ENCODE peak calls at places on chromosomes 16 and 17, in four cellular contexts. One of them, this sample, is unnamed.
A peak's percentile ranks its signal among the peaks of the same experiment; 100 is the strongest.

GRCh38 chr16:11955713-11956123 is 9.3 kb upstream of the TNFRSF17 start:
- DNase-seq in GM12878: no peak
- DNase-seq in HepG2: no peak
- DNase-seq in H1: no peak
- DNase-seq in this sample: no peak

GRCh38 chr16:68345351-68345810 is 34.6 kb downstream of the PRMT7 start:
- DNase-seq in H1: no peak
- DNase-seq in GM12878: no peak
- DNase-seq in HepG2: no peak
- DNase-seq in this sample: no peak

GRCh38 chr17:81143717-81144422 is 21.4 kb upstream of the PVALEF start:
- DNase-seq in GM12878: no peak
- DNase-seq in HepG2: no peak
- DNase-seq in H1: no peak
- DNase-seq in this sample: no peak

GRCh38 chr16:22278841-22279240 is 18.4 kb upstream of the POLR3E start:
- DNase-seq in HepG2: no peak
- DNase-seq in GM12878: no peak
- DNase-seq in H1: no peak
- DNase-seq in this sample: peak; percentile 47

GRCh38 chr16:82178352-82178751 is 8.3 kb upstream of the MPHOSPH6 start:
- DNase-seq in HepG2: no peak
- DNase-seq in H1: no peak
- DNase-seq in GM12878: no peak
- DNase-seq in this sample: no peak

GRCh38 chr17:80980397-80981061 is 11.1 kb upstream of the CHMP6 start:
- DNase-seq in GM12878: no peak
- DNase-seq in HepG2: no peak
- DNase-seq in H1: no peak
- DNase-seq in this sample: no peak

GRCh38 chr16:80164881-80165280 is 375.9 kb upstream of the DYNLRB2 start:
- DNase-seq in GM12878: no peak
- DNase-seq in HepG2: no peak
- DNase-seq in H1: no peak
- DNase-seq in this sample: no peak

GRCh38 chr16:57736419-57737281 is 1.1 kb downstream of the KATNB1 start:
- DNase-seq in HepG2: peak; percentile 86
- DNase-seq in H1: no peak
- DNase-seq in GM12878: no peak
- DNase-seq in this sample: peak; percentile 36

GRCh38 chr17:16920628-16921020 is 51.3 kb downstream of the TNFRSF13B start:
- DNase-seq in H1: no peak
- DNase-seq in HepG2: no peak
- DNase-seq in GM12878: no peak
- DNase-seq in this sample: peak; percentile 1

GRCh38 chr16:55622930-55623561 is 32.7 kb upstream of the SLC6A2 start:
- DNase-seq in H1: peak; percentile 75
- DNase-seq in GM12878: no peak
- DNase-seq in HepG2: peak; percentile 100
- DNase-seq in this sample: peak; percentile 73

GRCh38 chr16:35386619-35387018 is 1927.2 kb downstream of the TP53TG3F start:
- DNase-seq in GM12878: no peak
- DNase-seq in HepG2: no peak
- DNase-seq in H1: no peak
- DNase-seq in this sample: no peak

GRCh38 chr16:14015017-14015416 is 56.1 kb upstream of the MRTFB start:
- DNase-seq in HepG2: no peak
- DNase-seq in GM12878: no peak
- DNase-seq in H1: no peak
- DNase-seq in this sample: no peak

GRCh38 chr17:9890124-9890523 is 14.9 kb downstream of the RCVRN start:
- DNase-seq in H1: peak; percentile 89
- DNase-seq in HepG2: peak; percentile 6
- DNase-seq in GM12878: no peak
- DNase-seq in this sample: peak; percentile 79

GRCh38 chr17:78600181-78600651 is 23.0 kb upstream of the DNAH17 start:
- DNase-seq in H1: no peak
- DNase-seq in HepG2: no peak
- DNase-seq in GM12878: no peak
- DNase-seq in this sample: no peak

GRCh38 chr17:9878791-9879525 is 26.1 kb downstream of the RCVRN start:
- DNase-seq in GM12878: no peak
- DNase-seq in H1: no peak
- DNase-seq in HepG2: no peak
- DNase-seq in this sample: no peak

GRCh38 chr16:24511174-24511573 is 28.2 kb upstream of the RBBP6 start:
- DNase-seq in HepG2: no peak
- DNase-seq in H1: no peak
- DNase-seq in GM12878: no peak
- DNase-seq in this sample: no peak

GRCh38 chr17:59367657-59368045 is 36.2 kb downstream of the YPEL2 start:
- DNase-seq in H1: no peak
- DNase-seq in HepG2: peak; percentile 46
- DNase-seq in GM12878: no peak
- DNase-seq in this sample: no peak
- TF ChIP-seq ATF2 in H1: no peak
- TF ChIP-seq ATF2 in HepG2: no peak
- TF ChIP-seq ATF2 in GM12878: no peak
- TF ChIP-seq ATF2 in this sample: no peak

DNA sequence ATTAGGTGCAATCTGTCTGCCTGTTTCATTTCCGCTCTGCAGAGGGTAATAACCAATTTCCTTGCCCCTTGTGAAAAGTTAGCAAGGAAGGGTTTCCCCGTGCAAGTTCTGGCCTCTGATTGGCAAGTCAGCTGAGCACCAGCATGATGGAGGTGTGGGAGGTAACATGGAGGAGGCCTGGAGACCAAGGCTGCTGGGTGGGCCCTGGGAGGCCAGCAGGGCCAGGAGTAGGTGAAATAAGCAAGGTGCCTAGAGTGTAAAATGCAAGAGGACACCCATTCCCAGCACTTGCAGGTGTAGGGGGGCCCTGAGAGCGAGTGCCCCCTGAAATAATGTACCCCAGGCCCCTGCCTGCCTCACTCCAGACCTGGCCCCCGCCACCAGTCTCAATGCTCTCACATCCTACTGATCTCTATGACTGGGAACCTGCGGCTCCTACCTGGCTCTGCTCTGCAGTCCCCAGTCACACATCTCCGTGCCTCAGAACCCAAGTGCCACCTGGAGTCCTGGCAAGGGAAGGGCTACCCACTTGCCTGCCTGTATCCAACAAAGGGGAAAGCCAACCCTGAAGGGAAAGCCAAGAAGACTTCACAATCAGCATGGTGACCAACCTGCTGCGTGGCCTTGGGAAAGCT is 116.2 kb downstream of the C16orf78 start:
- DNase-seq in H1: no peak
- DNase-seq in GM12878: no peak
- DNase-seq in HepG2: no peak
- DNase-seq in this sample: no peak
- TF ChIP-seq CREB1 in H1: no peak
- TF ChIP-seq CREB1 in GM12878: no peak
- TF ChIP-seq CREB1 in HepG2: no peak
- TF ChIP-seq CREB1 in this sample: no peak

GRCh38 chr17:38663125-38663751 is 11.5 kb downstream of the EPOP start:
- DNase-seq in GM12878: no peak
- DNase-seq in H1: peak; percentile 90
- DNase-seq in HepG2: peak; percentile 90
- DNase-seq in this sample: peak; percentile 95
- TF ChIP-seq SP1 in GM12878: no peak
- TF ChIP-seq SP1 in H1: no peak
- TF ChIP-seq SP1 in HepG2: peak; percentile 69
- TF ChIP-seq SP1 in this sample: peak; percentile 65

GRCh38 chr17:60079401-60079861 is 710 bp upstream of the HEATR6 start:
- DNase-seq in GM12878: no peak
- DNase-seq in HepG2: no peak
- DNase-seq in H1: no peak
- DNase-seq in this sample: no peak

GRCh38 chr17:60076811-60077210 is 1.9 kb downstream of the HEATR6 start:
- DNase-seq in GM12878: no peak
- DNase-seq in HepG2: no peak
- DNase-seq in H1: no peak
- DNase-seq in this sample: no peak

GRCh38 chr17:60075981-60076380 is 2.7 kb downstream of the HEATR6 start:
- DNase-seq in H1: no peak
- DNase-seq in HepG2: no peak
- DNase-seq in GM12878: no peak
- DNase-seq in this sample: no peak

GRCh38 chr17:60077226-60077625 is 1.5 kb downstream of the HEATR6 start:
- DNase-seq in H1: no peak
- DNase-seq in GM12878: no peak
- DNase-seq in HepG2: no peak
- DNase-seq in this sample: no peak

GRCh38 chr17:60077672-60078519 is 825 bp downstream of the HEATR6 start:
- DNase-seq in GM12878: no peak
- DNase-seq in HepG2: no peak
- DNase-seq in H1: no peak
- DNase-seq in this sample: no peak
- TF ChIP-seq ATF2 in GM12878: no peak
- TF ChIP-seq ATF2 in HepG2: no peak
- TF ChIP-seq ATF2 in H1: no peak
- TF ChIP-seq ATF2 in this sample: no peak

This sample was measured in WTC11.